ENCODE peak calls at places on chromosomes 6 and 20, in nine cellular contexts. One of them, this sample, is unnamed.

GRCh38 chr6:151052021-151052646 is 186.6 kb downstream of the MTHFD1L start:
- DNase-seq in mammary epithelial cell: peak
- DNase-seq in fibroblast of lung: no peak
- DNase-seq in WTC11: no peak
- DNase-seq in psoas muscle: no peak
- DNase-seq in A549: no peak
- DNase-seq in nephron progenitor cell: no peak
- DNase-seq in astrocyte of the cerebellum: no peak
- DNase-seq in mesothelial cell of epicardium: no peak
- DNase-seq in this sample: no peak

GRCh38 chr6:160347259-160348208 is 644 bp upstream of the SLC22A3 start:
- DNase-seq in WTC11: peak
- DNase-seq in mammary epithelial cell: no peak
- DNase-seq in fibroblast of lung: no peak
- DNase-seq in astrocyte of the cerebellum: no peak
- DNase-seq in mesothelial cell of epicardium: no peak
- DNase-seq in A549: peak
- DNase-seq in psoas muscle: no peak
- DNase-seq in nephron progenitor cell: no peak
- DNase-seq in this sample: no peak

GRCh38 chr20:58103961-58104360 is 124.5 kb downstream of the ANKRD60 start:
- DNase-seq in WTC11: no peak
- DNase-seq in fibroblast of lung: no peak
- DNase-seq in nephron progenitor cell: no peak
- DNase-seq in astrocyte of the cerebellum: no peak
- DNase-seq in mammary epithelial cell: no peak
- DNase-seq in mesothelial cell of epicardium: no peak
- DNase-seq in A549: no peak
- DNase-seq in psoas muscle: no peak
- DNase-seq in this sample: no peak

GRCh38 chr6:105993769-105994521 is 92.2 kb upstream of the PRDM1 start:
- DNase-seq in mesothelial cell of epicardium: no peak
- DNase-seq in fibroblast of lung: peak
- DNase-seq in WTC11: peak
- DNase-seq in psoas muscle: peak
- DNase-seq in nephron progenitor cell: peak
- DNase-seq in mammary epithelial cell: no peak
- DNase-seq in astrocyte of the cerebellum: no peak
- DNase-seq in A549: no peak
- DNase-seq in this sample: no peak

GRCh38 chr6:29967379-29968010 is 25.2 kb downstream of the HLA-A start:
- DNase-seq in astrocyte of the cerebellum: no peak
- DNase-seq in mammary epithelial cell: peak
- DNase-seq in WTC11: no peak
- DNase-seq in psoas muscle: no peak
- DNase-seq in nephron progenitor cell: no peak
- DNase-seq in A549: no peak
- DNase-seq in mesothelial cell of epicardium: no peak
- DNase-seq in fibroblast of lung: peak
- DNase-seq in this sample: no peak

GRCh38 chr6:8277769-8278168 is 157.6 kb downstream of the SLC35B3 start:
- DNase-seq in WTC11: peak
- DNase-seq in astrocyte of the cerebellum: no peak
- DNase-seq in fibroblast of lung: no peak
- DNase-seq in A549: no peak
- DNase-seq in psoas muscle: no peak
- DNase-seq in mesothelial cell of epicardium: no peak
- DNase-seq in mammary epithelial cell: no peak
- DNase-seq in nephron progenitor cell: peak
- DNase-seq in this sample: no peak

GRCh38 chr6:3176562-3177355 is 19.4 kb upstream of the TUBB2A start:
- DNase-seq in psoas muscle: peak
- DNase-seq in mammary epithelial cell: peak
- DNase-seq in mesothelial cell of epicardium: no peak
- DNase-seq in fibroblast of lung: peak
- DNase-seq in WTC11: no peak
- DNase-seq in nephron progenitor cell: no peak
- DNase-seq in A549: peak
- DNase-seq in astrocyte of the cerebellum: peak
- DNase-seq in this sample: no peak

GRCh38 chr6:1552296-1552761 is 57.4 kb upstream of the FOXC1 start:
- DNase-seq in WTC11: no peak
- DNase-seq in psoas muscle: no peak
- DNase-seq in fibroblast of lung: peak
- DNase-seq in astrocyte of the cerebellum: no peak
- DNase-seq in A549: peak
- DNase-seq in nephron progenitor cell: no peak
- DNase-seq in mesothelial cell of epicardium: no peak
- DNase-seq in mammary epithelial cell: peak
- DNase-seq in this sample: no peak

GRCh38 chr6:144104898-144105487 is 9.6 kb upstream of the SF3B5 start:
- DNase-seq in mesothelial cell of epicardium: no peak
- DNase-seq in fibroblast of lung: peak
- DNase-seq in WTC11: no peak
- DNase-seq in nephron progenitor cell: no peak
- DNase-seq in mammary epithelial cell: peak
- DNase-seq in A549: peak
- DNase-seq in psoas muscle: no peak
- DNase-seq in astrocyte of the cerebellum: peak
- DNase-seq in this sample: peak

GRCh38 chr6:116229287-116229913 is 24.5 kb downstream of the TSPYL4 start:
- DNase-seq in mesothelial cell of epicardium: no peak
- DNase-seq in astrocyte of the cerebellum: peak
- DNase-seq in nephron progenitor cell: peak
- DNase-seq in psoas muscle: peak
- DNase-seq in mammary epithelial cell: no peak
- DNase-seq in fibroblast of lung: peak
- DNase-seq in WTC11: peak
- DNase-seq in A549: no peak
- DNase-seq in this sample: peak

GRCh38 chr6:139371421-139372253 is 2.8 kb downstream of the CITED2 start:
- DNase-seq in astrocyte of the cerebellum: no peak
- DNase-seq in fibroblast of lung: peak
- DNase-seq in mesothelial cell of epicardium: no peak
- DNase-seq in mammary epithelial cell: no peak
- DNase-seq in A549: no peak
- DNase-seq in nephron progenitor cell: no peak
- DNase-seq in WTC11: no peak
- DNase-seq in psoas muscle: no peak
- DNase-seq in this sample: no peak

GRCh38 chr20:5928831-5929715 is 21.3 kb downstream of the TRMT6 start:
- DNase-seq in mesothelial cell of epicardium: no peak
- DNase-seq in psoas muscle: no peak
- DNase-seq in astrocyte of the cerebellum: no peak
- DNase-seq in WTC11: no peak
- DNase-seq in nephron progenitor cell: no peak
- DNase-seq in fibroblast of lung: no peak
- DNase-seq in A549: no peak
- DNase-seq in mammary epithelial cell: no peak
- DNase-seq in this sample: no peak

GRCh38 chr20:33569290-33570094 is 79.6 kb downstream of the CBFA2T2 start:
- DNase-seq in astrocyte of the cerebellum: no peak
- DNase-seq in nephron progenitor cell: no peak
- DNase-seq in mammary epithelial cell: peak
- DNase-seq in psoas muscle: no peak
- DNase-seq in fibroblast of lung: no peak
- DNase-seq in A549: no peak
- DNase-seq in mesothelial cell of epicardium: no peak
- DNase-seq in WTC11: no peak
- DNase-seq in this sample: no peak

GRCh38 chr6:109298605-109299004 is 83.7 kb downstream of the CD164 start:
- DNase-seq in mammary epithelial cell: no peak
- DNase-seq in mesothelial cell of epicardium: no peak
- DNase-seq in WTC11: no peak
- DNase-seq in astrocyte of the cerebellum: no peak
- DNase-seq in fibroblast of lung: no peak
- DNase-seq in nephron progenitor cell: no peak
- DNase-seq in A549: no peak
- DNase-seq in psoas muscle: no peak
- DNase-seq in this sample: no peak

GRCh38 chr6:109300874-109301273 is 81.4 kb downstream of the CD164 start:
- DNase-seq in WTC11: no peak
- DNase-seq in psoas muscle: no peak
- DNase-seq in mesothelial cell of epicardium: no peak
- DNase-seq in fibroblast of lung: no peak
- DNase-seq in mammary epithelial cell: no peak
- DNase-seq in astrocyte of the cerebellum: no peak
- DNase-seq in nephron progenitor cell: no peak
- DNase-seq in A549: no peak
- DNase-seq in this sample: no peak

GRCh38 chr6:109302176-109302575 is 80.1 kb downstream of the CD164 start:
- DNase-seq in astrocyte of the cerebellum: no peak
- DNase-seq in A549: no peak
- DNase-seq in fibroblast of lung: no peak
- DNase-seq in nephron progenitor cell: no peak
- DNase-seq in psoas muscle: no peak
- DNase-seq in WTC11: no peak
- DNase-seq in mesothelial cell of epicardium: no peak
- DNase-seq in mammary epithelial cell: no peak
- DNase-seq in this sample: no peak

GRCh38 chr6:109297719-109298118 is 84.5 kb downstream of the CD164 start:
- DNase-seq in WTC11: no peak
- DNase-seq in mammary epithelial cell: no peak
- DNase-seq in mesothelial cell of epicardium: no peak
- DNase-seq in A549: no peak
- DNase-seq in fibroblast of lung: no peak
- DNase-seq in astrocyte of the cerebellum: no peak
- DNase-seq in nephron progenitor cell: no peak
- DNase-seq in psoas muscle: no peak
- DNase-seq in this sample: no peak

DNA sequence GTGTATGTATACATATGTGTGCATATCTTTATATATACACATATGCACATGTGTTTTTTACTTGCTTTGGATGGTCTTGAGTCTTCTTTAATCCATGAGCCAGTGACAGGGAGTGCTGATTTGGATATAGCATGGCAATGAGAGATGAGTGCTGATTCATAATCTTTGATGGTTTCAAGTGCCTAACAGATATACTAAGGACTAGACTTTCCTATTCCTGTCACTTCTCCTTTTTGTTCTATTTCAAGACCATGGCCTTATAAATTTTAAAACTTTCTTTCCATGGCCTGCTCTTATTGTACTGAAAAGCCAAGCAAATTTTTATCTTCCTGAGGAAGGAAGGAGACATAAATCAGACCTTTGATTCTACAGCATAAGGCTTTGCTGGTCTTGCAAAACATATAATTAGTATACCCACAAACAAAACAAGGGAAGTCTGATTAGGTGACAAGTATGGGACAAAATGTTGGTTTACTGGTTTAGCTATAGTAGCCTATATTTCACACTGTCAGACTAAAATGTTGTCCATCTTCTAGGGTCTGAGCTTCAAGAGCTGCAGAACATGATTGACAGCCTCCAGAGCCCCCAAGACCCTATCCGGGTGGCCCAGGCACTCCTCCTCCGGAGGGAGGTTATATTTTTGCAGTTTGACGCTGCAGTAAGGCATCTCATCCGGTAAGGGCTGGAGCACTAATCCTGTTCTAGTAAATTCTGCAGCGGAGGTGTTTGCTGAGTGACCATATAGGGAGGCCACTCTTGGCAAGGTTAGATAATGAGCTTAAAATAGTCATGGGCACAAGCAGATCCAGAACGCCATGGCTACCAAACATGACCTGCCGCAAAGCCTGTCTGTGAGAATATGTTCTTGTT is 82.3 kb downstream of the CD164 start:
- DNase-seq in nephron progenitor cell: no peak
- DNase-seq in A549: no peak
- DNase-seq in mammary epithelial cell: no peak
- DNase-seq in WTC11: no peak
- DNase-seq in mesothelial cell of epicardium: no peak
- DNase-seq in psoas muscle: no peak
- DNase-seq in fibroblast of lung: no peak
- DNase-seq in astrocyte of the cerebellum: no peak
- DNase-seq in this sample: no peak
- TF ChIP-seq CTCF in nephron progenitor cell: no peak
- TF ChIP-seq CTCF in A549: no peak
- TF ChIP-seq CTCF in mammary epithelial cell: no peak
- TF ChIP-seq CTCF in WTC11: no peak
- TF ChIP-seq CTCF in mesothelial cell of epicardium: no peak
- TF ChIP-seq CTCF in psoas muscle: no peak
- TF ChIP-seq CTCF in fibroblast of lung: no peak
- TF ChIP-seq CTCF in astrocyte of the cerebellum: no peak
- TF ChIP-seq CTCF in this sample: no peak

DNA sequence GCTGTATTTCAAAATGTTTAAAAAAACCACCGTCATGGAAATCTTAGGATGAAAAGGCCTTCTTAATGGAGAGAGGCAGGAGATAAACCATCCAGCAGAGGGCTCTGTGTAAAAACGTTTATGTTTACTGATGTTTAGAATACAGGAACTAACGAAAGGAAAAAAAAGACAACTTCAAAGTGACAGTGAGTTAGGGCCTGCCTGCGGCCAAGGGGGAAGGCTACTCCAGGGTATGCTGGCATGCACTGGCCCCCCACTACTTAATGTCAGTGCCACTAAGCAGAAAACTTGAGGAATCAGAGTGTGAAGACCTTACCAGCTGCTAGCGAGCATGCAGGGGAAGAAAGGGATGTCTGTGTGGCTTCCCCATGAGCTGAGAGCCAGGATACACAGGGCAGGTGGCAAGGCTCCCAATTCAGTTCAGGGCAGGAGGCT is 47.7 kb downstream of the AKAP7 start:
- DNase-seq in nephron progenitor cell: peak
- DNase-seq in fibroblast of lung: peak
- DNase-seq in mesothelial cell of epicardium: no peak
- DNase-seq in astrocyte of the cerebellum: peak
- DNase-seq in mammary epithelial cell: no peak
- DNase-seq in psoas muscle: no peak
- DNase-seq in WTC11: no peak
- DNase-seq in A549: peak
- DNase-seq in this sample: no peak
- TF ChIP-seq CTCF in nephron progenitor cell: peak
- TF ChIP-seq CTCF in fibroblast of lung: peak
- TF ChIP-seq CTCF in mesothelial cell of epicardium: no peak
- TF ChIP-seq CTCF in astrocyte of the cerebellum: peak
- TF ChIP-seq CTCF in mammary epithelial cell: peak
- TF ChIP-seq CTCF in psoas muscle: no peak
- TF ChIP-seq CTCF in WTC11: no peak
- TF ChIP-seq CTCF in A549: peak
- TF ChIP-seq CTCF in this sample: peak

DNA sequence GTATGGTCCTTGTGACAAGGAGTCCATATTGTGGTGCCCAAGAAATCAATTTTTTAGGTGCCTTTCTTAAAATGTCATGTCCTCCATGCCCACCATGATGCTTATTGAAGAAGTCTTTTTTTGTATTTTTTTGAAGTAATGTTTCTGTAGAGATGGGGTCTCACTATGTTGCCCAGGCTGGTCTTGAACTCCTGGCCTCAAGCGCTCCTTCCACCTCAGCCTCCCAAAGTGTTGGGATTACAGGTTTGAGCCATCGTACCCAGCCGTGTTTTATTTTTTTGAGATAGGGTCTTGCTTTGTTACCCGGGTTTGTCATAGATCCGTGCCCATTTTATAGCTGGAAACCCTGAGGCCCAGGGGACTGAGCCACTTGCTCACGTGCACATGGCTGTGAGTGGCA is 238.3 kb downstream of the ATXN1 start:
- DNase-seq in fibroblast of lung: no peak
- DNase-seq in psoas muscle: no peak
- DNase-seq in A549: no peak
- DNase-seq in nephron progenitor cell: no peak
- DNase-seq in WTC11: no peak
- DNase-seq in astrocyte of the cerebellum: no peak
- DNase-seq in mesothelial cell of epicardium: no peak
- DNase-seq in mammary epithelial cell: no peak
- DNase-seq in this sample: no peak
- TF ChIP-seq CTCF in fibroblast of lung: no peak
- TF ChIP-seq CTCF in psoas muscle: no peak
- TF ChIP-seq CTCF in A549: no peak
- TF ChIP-seq CTCF in nephron progenitor cell: no peak
- TF ChIP-seq CTCF in WTC11: no peak
- TF ChIP-seq CTCF in astrocyte of the cerebellum: no peak
- TF ChIP-seq CTCF in mesothelial cell of epicardium: no peak
- TF ChIP-seq CTCF in mammary epithelial cell: no peak
- TF ChIP-seq CTCF in this sample: no peak

GRCh38 chr20:54151511-54152226 is 22.1 kb downstream of the CYP24A1 start:
- DNase-seq in nephron progenitor cell: no peak
- DNase-seq in mesothelial cell of epicardium: no peak
- DNase-seq in fibroblast of lung: no peak
- DNase-seq in WTC11: no peak
- DNase-seq in mammary epithelial cell: no peak
- DNase-seq in psoas muscle: no peak
- DNase-seq in A549: no peak
- DNase-seq in astrocyte of the cerebellum: no peak
- DNase-seq in this sample: no peak
- TF ChIP-seq CTCF in nephron progenitor cell: no peak
- TF ChIP-seq CTCF in mesothelial cell of epicardium: no peak
- TF ChIP-seq CTCF in fibroblast of lung: no peak
- TF ChIP-seq CTCF in WTC11: no peak
- TF ChIP-seq CTCF in mammary epithelial cell: no peak
- TF ChIP-seq CTCF in psoas muscle: no peak
- TF ChIP-seq CTCF in A549: no peak
- TF ChIP-seq CTCF in astrocyte of the cerebellum: no peak
- TF ChIP-seq CTCF in this sample: no peak